ENCODE peak calls at places on chromosomes 5 and 9, in eight cellular contexts. One of them, this sample, is unnamed.
A peak's percentile ranks its signal among the peaks of the same experiment; 100 is the strongest.

GRCh38 chr5:96279796-96280542 is 153.1 kb downstream of the PCSK1 start:
- DNase-seq in HCT116: no peak
- DNase-seq in right atrium auricular region: no peak
- DNase-seq in hepatocyte: no peak
- DNase-seq in ovary: no peak
- DNase-seq in kidney: no peak
- DNase-seq in CD8-positive, alpha-beta T cell: no peak
- DNase-seq in upper lobe of left lung: no peak
- DNase-seq in this sample: no peak

GRCh38 chr5:143432658-143433239 is 29.3 kb upstream of the NR3C1 start:
- DNase-seq in HCT116: no peak
- DNase-seq in right atrium auricular region: no peak
- DNase-seq in hepatocyte: peak; percentile 14
- DNase-seq in ovary: no peak
- DNase-seq in kidney: no peak
- DNase-seq in CD8-positive, alpha-beta T cell: no peak
- DNase-seq in upper lobe of left lung: no peak
- DNase-seq in this sample: no peak

GRCh38 chr9:21994526-21994995 is at the start of gene CDKN2B-AS1:
- DNase-seq in HCT116: peak; percentile 65
- DNase-seq in right atrium auricular region: peak; percentile 59
- DNase-seq in hepatocyte: peak; percentile 44
- DNase-seq in ovary: peak; percentile 39
- DNase-seq in kidney: peak; percentile 76
- DNase-seq in CD8-positive, alpha-beta T cell: peak; percentile 40
- DNase-seq in upper lobe of left lung: peak; percentile 49
- DNase-seq in this sample: no peak

GRCh38 chr5:76615759-76616158 is 7.4 kb downstream of the F2RL2 start:
- DNase-seq in HCT116: no peak
- DNase-seq in right atrium auricular region: no peak
- DNase-seq in hepatocyte: no peak
- DNase-seq in ovary: no peak
- DNase-seq in kidney: no peak
- DNase-seq in CD8-positive, alpha-beta T cell: no peak
- DNase-seq in upper lobe of left lung: no peak
- DNase-seq in this sample: no peak

GRCh38 chr5:142322747-142323479 is 1.9 kb downstream of the SPRY4 start:
- DNase-seq in HCT116: no peak
- DNase-seq in right atrium auricular region: peak; percentile 67
- DNase-seq in hepatocyte: no peak
- DNase-seq in ovary: no peak
- DNase-seq in kidney: peak; percentile 76
- DNase-seq in CD8-positive, alpha-beta T cell: no peak
- DNase-seq in upper lobe of left lung: no peak
- DNase-seq in this sample: no peak

GRCh38 chr9:127424669-127424986 is 446 bp downstream of the ZNF79 start:
- DNase-seq in HCT116: no peak
- DNase-seq in right atrium auricular region: no peak
- DNase-seq in hepatocyte: peak; percentile 50
- DNase-seq in ovary: no peak
- DNase-seq in kidney: no peak
- DNase-seq in CD8-positive, alpha-beta T cell: peak; percentile 39
- DNase-seq in upper lobe of left lung: no peak
- DNase-seq in this sample: peak; percentile 30

GRCh38 chr5:178469011-178469974 is 120.9 kb downstream of the COL23A1 start:
- DNase-seq in HCT116: no peak
- DNase-seq in right atrium auricular region: no peak
- DNase-seq in hepatocyte: no peak
- DNase-seq in ovary: no peak
- DNase-seq in kidney: no peak
- DNase-seq in CD8-positive, alpha-beta T cell: no peak
- DNase-seq in upper lobe of left lung: no peak
- DNase-seq in this sample: no peak

GRCh38 chr9:18730241-18730640 is 256.3 kb downstream of the ADAMTSL1 start:
- DNase-seq in HCT116: no peak
- DNase-seq in right atrium auricular region: no peak
- DNase-seq in hepatocyte: no peak
- DNase-seq in ovary: no peak
- DNase-seq in kidney: no peak
- DNase-seq in CD8-positive, alpha-beta T cell: no peak
- DNase-seq in upper lobe of left lung: no peak
- DNase-seq in this sample: no peak

GRCh38 chr9:14529047-14529446 is 164.2 kb downstream of the ZDHHC21 start:
- DNase-seq in HCT116: no peak
- DNase-seq in right atrium auricular region: no peak
- DNase-seq in hepatocyte: no peak
- DNase-seq in ovary: no peak
- DNase-seq in kidney: no peak
- DNase-seq in CD8-positive, alpha-beta T cell: no peak
- DNase-seq in upper lobe of left lung: no peak
- DNase-seq in this sample: no peak

GRCh38 chr5:114427204-114427603 is 65.3 kb downstream of the KCNN2 start:
- DNase-seq in HCT116: no peak
- DNase-seq in right atrium auricular region: no peak
- DNase-seq in hepatocyte: no peak
- DNase-seq in ovary: no peak
- DNase-seq in kidney: no peak
- DNase-seq in CD8-positive, alpha-beta T cell: no peak
- DNase-seq in upper lobe of left lung: no peak
- DNase-seq in this sample: no peak

DNA sequence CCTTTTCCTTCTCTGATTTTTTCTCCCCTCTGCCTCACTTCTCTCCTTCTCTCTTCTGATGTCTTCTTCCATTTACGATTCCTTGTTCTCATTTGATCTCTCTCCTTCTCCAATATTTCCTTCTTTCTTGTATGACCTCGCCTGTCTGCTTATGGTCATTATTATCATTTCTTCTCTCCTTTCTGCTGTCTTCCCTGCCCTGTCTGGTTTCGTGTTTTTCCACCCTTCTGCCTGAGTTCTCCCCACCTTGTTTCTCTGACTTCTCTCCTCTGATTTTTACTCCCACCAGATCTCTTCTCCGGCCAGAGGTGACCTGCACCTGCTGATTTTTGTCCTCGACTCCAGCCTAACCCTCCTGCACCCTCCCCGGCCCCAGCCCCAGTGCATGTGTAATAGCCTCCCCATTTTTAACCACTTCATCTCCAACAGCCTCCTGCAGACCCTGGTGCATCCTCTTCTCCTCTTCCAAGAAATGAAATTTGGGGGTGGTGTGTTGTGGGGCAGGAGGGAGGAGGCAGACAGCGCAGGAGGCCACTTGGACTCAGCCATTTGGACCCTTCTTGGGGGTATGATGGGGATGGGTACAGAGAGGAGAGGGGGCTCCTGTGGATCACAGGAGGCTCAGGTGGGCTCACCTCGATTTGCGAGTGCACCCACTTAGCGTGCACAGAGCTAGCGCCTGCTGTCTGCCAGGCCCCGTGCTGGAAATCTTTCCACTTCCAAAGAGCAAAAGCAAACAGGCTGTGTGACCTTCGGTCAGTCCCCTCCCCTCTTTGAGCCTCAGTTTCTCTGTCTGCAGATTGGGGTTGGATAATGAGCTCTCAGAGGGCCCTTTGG is 32.5 kb downstream of the GSN start:
- DNase-seq in HCT116: no peak
- DNase-seq in right atrium auricular region: no peak
- DNase-seq in hepatocyte: no peak
- DNase-seq in ovary: peak; percentile 26
- DNase-seq in kidney: no peak
- DNase-seq in CD8-positive, alpha-beta T cell: no peak
- DNase-seq in upper lobe of left lung: no peak
- DNase-seq in this sample: no peak
- H3K4me3 ChIP-seq in HCT116: peak overlapping the region; percentile 59
- H3K4me3 ChIP-seq in right atrium auricular region: peak overlapping the region; percentile 63
- H3K4me3 ChIP-seq in hepatocyte: peak overlapping the region; percentile 24
- H3K4me3 ChIP-seq in ovary: peak overlapping the region; percentile 56
- H3K4me3 ChIP-seq in kidney: peak overlapping the region; percentile 64
- H3K4me3 ChIP-seq in CD8-positive, alpha-beta T cell: no peak overlapping the region
- H3K4me3 ChIP-seq in upper lobe of left lung: peak overlapping the region; percentile 69
- H3K4me3 ChIP-seq in this sample: peak overlapping the region; percentile 53

DNA sequence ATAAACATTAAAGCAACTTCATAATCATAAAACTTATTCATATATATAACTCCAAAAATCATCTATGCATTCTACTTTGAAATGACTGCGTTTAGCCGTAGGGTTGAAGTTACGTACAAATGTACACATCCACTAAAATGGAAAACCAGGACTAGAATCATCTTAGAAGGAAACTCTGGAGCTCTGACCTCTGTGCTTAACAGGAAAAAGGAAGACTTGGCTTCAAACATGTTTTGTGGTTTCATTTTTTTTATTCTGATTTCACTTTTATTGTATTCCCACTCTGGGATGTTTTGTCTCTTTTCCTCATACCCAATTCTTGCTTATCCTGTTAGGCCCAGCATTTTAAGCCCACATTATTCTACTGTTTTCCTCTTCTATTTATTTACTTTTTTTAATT is 44.9 kb downstream of the GRAMD2B start:
- DNase-seq in HCT116: no peak
- DNase-seq in right atrium auricular region: no peak
- DNase-seq in hepatocyte: no peak
- DNase-seq in ovary: no peak
- DNase-seq in kidney: no peak
- DNase-seq in CD8-positive, alpha-beta T cell: no peak
- DNase-seq in upper lobe of left lung: no peak
- DNase-seq in this sample: no peak
- H3K27ac ChIP-seq in HCT116: no peak overlapping the region
- H3K27ac ChIP-seq in right atrium auricular region: no peak overlapping the region
- H3K27ac ChIP-seq in hepatocyte: no peak overlapping the region
- H3K27ac ChIP-seq in ovary: no peak overlapping the region
- H3K27ac ChIP-seq in kidney: peak overlapping the region; percentile 51
- H3K27ac ChIP-seq in CD8-positive, alpha-beta T cell: no peak overlapping the region
- H3K27ac ChIP-seq in upper lobe of left lung: no peak overlapping the region
- H3K27ac ChIP-seq in this sample: no peak overlapping the region

GRCh38 chr5:2755811-2756210 is 4.3 kb upstream of the IRX2 start:
- DNase-seq in HCT116: no peak
- DNase-seq in right atrium auricular region: peak; percentile 36
- DNase-seq in hepatocyte: peak; percentile 7
- DNase-seq in ovary: no peak
- DNase-seq in kidney: peak; percentile 59
- DNase-seq in CD8-positive, alpha-beta T cell: no peak
- DNase-seq in upper lobe of left lung: no peak
- DNase-seq in this sample: no peak
- TF ChIP-seq CTCF in HCT116: no peak
- TF ChIP-seq CTCF in right atrium auricular region: no peak
- TF ChIP-seq CTCF in hepatocyte: no peak
- TF ChIP-seq CTCF in ovary: no peak
- TF ChIP-seq CTCF in kidney: no peak
- TF ChIP-seq CTCF in CD8-positive, alpha-beta T cell: no peak
- TF ChIP-seq CTCF in upper lobe of left lung: no peak
- TF ChIP-seq CTCF in this sample: no peak

GRCh38 chr5:80185095-80185494 is 70.8 kb downstream of the SERINC5 start:
- DNase-seq in HCT116: no peak
- DNase-seq in right atrium auricular region: no peak
- DNase-seq in hepatocyte: no peak
- DNase-seq in ovary: no peak
- DNase-seq in kidney: no peak
- DNase-seq in CD8-positive, alpha-beta T cell: no peak
- DNase-seq in upper lobe of left lung: no peak
- DNase-seq in this sample: no peak
- H3K4me3 ChIP-seq in HCT116: no peak overlapping the region
- H3K4me3 ChIP-seq in right atrium auricular region: no peak overlapping the region
- H3K4me3 ChIP-seq in hepatocyte: no peak overlapping the region
- H3K4me3 ChIP-seq in ovary: no peak overlapping the region
- H3K4me3 ChIP-seq in kidney: no peak overlapping the region
- H3K4me3 ChIP-seq in CD8-positive, alpha-beta T cell: no peak overlapping the region
- H3K4me3 ChIP-seq in upper lobe of left lung: no peak overlapping the region
- H3K4me3 ChIP-seq in this sample: no peak overlapping the region

This sample was measured in dorsolateral prefrontal cortex.